ENCODE peak calls at places on chromosomes 6 and 20, in eight cellular contexts. K is right cardiac atrium, H is fibroblast of the aortic adventitia, M is BJ, P is heart left ventricle, Z is astrocyte of the cerebellum, J is adipocyte, A is GM23248. D is an unnamed sample.
A peak's percentile ranks its signal among the peaks of the same experiment; 100 is the strongest.

GRCh38 chr6:145206247-145206907 is 528.9 kb downstream of the EPM2A start:
- DNase-seq in K (no peak), H (peak; percentile 78), M (peak; percentile 94), P (no peak), Z (no peak), J (peak; percentile 82), A (peak; percentile 80), D (peak; percentile 24)

GRCh38 chr20:62702886-62703852 is 5.5 kb upstream of the NTSR1 start:
- DNase-seq in K (no peak), H (peak; percentile 91), M (peak; percentile 67), P (peak; percentile 44), Z (peak; percentile 47), J (peak; percentile 87), A (peak; percentile 96), D (peak; percentile 53)

GRCh38 chr6:122726649-122727048 is 52.9 kb upstream of the FABP7 start:
- DNase-seq in K (no peak), H (peak; percentile 46), M (no peak), P (no peak), Z (no peak), J (peak; percentile 27), A (peak; percentile 52), D (no peak)

GRCh38 chr6:43313813-43314212 is 5.2 kb upstream of the CRIP3 start:
- DNase-seq in K (no peak), H (no peak), M (no peak), P (no peak), Z (no peak), J (no peak), A (no peak), D (no peak)

GRCh38 chr20:513429-513828 is 30.2 kb downstream of the CSNK2A1 start:
- DNase-seq in K (no peak), H (peak; percentile 18), M (no peak), P (no peak), Z (no peak), J (no peak), A (peak; percentile 55), D (no peak)

GRCh38 chr6:100554228-100554627 is 89.5 kb upstream of the SIM1 start:
- DNase-seq in K (no peak), H (no peak), M (no peak), P (no peak), Z (no peak), J (no peak), A (no peak), D (no peak)

GRCh38 chr6:34592208-34592952 is 36.3 kb upstream of the SPDEF start:
- DNase-seq in K (no peak), H (no peak), M (no peak), P (no peak), Z (no peak), J (no peak), A (no peak), D (no peak)

GRCh38 chr20:15079594-15080340 is 742.4 kb upstream of the FLRT3 start:
- DNase-seq in K (no peak), H (no peak), M (no peak), P (no peak), Z (no peak), J (no peak), A (no peak), D (no peak)

GRCh38 chr20:8209061-8209460 is 77.0 kb downstream of the PLCB1 start:
- DNase-seq in K (no peak), H (peak; percentile 43), M (no peak), P (no peak), Z (no peak), J (peak; percentile 44), A (peak; percentile 7), D (no peak)

GRCh38 chr20:54063998-54064676 is 6.3 kb downstream of the BCAS1 start:
- DNase-seq in K (no peak), H (no peak), M (no peak), P (no peak), Z (no peak), J (no peak), A (no peak), D (no peak)

GRCh38 chr6:47733879-47734558 is 35.6 kb downstream of the ADGRF4 start:
- DNase-seq in K (no peak), H (no peak), M (no peak), P (no peak), Z (no peak), J (peak; percentile 34), A (peak; percentile 4), D (no peak)

GRCh38 chr6:27312146-27312949 is at the start of gene POM121L2:
- DNase-seq in K (peak; percentile 31), H (peak; percentile 30), M (no peak), P (no peak), Z (no peak), J (peak; percentile 68), A (peak; percentile 62), D (no peak)

GRCh38 chr6:118509009-118509617 is 39.0 kb upstream of the PLN start:
- DNase-seq in K (no peak), H (peak; percentile 52), M (no peak), P (no peak), Z (peak; percentile 33), J (peak; percentile 70), A (peak; percentile 58), D (peak; percentile 7)

GRCh38 chr20:1855113-1855512 is 40.1 kb upstream of the SIRPA start:
- DNase-seq in K (no peak), H (no peak), M (no peak), P (no peak), Z (no peak), J (no peak), A (no peak), D (no peak)

GRCh38 chr6:143164565-143165105 is 103.9 kb downstream of the AIG1 start:
- DNase-seq in K (no peak), H (no peak), M (no peak), P (no peak), Z (no peak), J (no peak), A (no peak), D (no peak)

GRCh38 chr6:50610562-50610961 is 102.8 kb upstream of the TFAP2D start:
- DNase-seq in K (no peak), H (no peak), M (no peak), P (no peak), Z (no peak), J (no peak), A (peak; percentile 24), D (no peak)

GRCh38 chr20:41927655-41928054 is 309.5 kb upstream of the CHD6 start:
- DNase-seq in K (no peak), H (no peak), M (no peak), P (no peak), Z (no peak), J (no peak), A (no peak), D (no peak)

GRCh38 chr6:166005846-166006592 is 161.6 kb downstream of the TBXT start:
- DNase-seq in K (peak; percentile 79), H (peak; percentile 90), M (no peak), P (peak; percentile 80), Z (peak; percentile 74), J (no peak), A (peak; percentile 80), D (peak; percentile 82)

DNA sequence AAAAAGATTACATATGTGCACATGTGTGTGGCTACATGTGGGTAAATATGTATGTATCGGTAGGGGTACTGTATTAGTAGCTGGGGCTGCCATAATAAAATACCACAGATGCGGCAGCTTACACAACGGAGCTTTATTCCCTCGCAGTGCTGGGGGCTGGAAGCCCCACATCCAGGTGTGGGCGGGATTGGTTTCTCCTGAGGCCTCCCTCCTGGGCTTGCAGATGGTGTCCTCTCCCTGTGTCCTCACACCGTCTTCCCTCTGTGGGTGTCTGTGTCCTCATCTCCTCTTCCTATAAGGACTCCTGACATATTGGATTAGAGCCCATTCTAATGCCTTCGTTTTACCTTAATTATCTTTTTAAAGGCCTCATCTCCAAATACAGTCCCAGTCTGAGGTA is 97.7 kb downstream of the LY86 start:
- DNase-seq in K (no peak), H (no peak), M (no peak), P (no peak), Z (no peak), J (no peak), A (no peak), D (no peak)
- H3K4me3 ChIP-seq in K (no peak overlapping the region), H (no peak overlapping the region), M (no peak overlapping the region), P (no peak overlapping the region), Z (no peak overlapping the region), J (no peak overlapping the region), A (no peak overlapping the region), D (no peak overlapping the region)

GRCh38 chr6:85363870-85364269 is 86.0 kb upstream of the NT5E start:
- DNase-seq in K (no peak), H (no peak), M (no peak), P (no peak), Z (no peak), J (no peak), A (no peak), D (no peak)
- H3K4me3 ChIP-seq in K (no peak overlapping the region), H (no peak overlapping the region), M (no peak overlapping the region), P (no peak overlapping the region), Z (no peak overlapping the region), J (no peak overlapping the region), A (no peak overlapping the region), D (no peak overlapping the region)

GRCh38 chr6:108565893-108566292 is 5.2 kb downstream of the FOXO3 start:
- DNase-seq in K (peak; percentile 42), H (peak; percentile 92), M (no peak), P (no peak), Z (no peak), J (peak; percentile 78), A (peak; percentile 91), D (peak; percentile 67)

GRCh38 chr6:108563292-108563691 is 2.6 kb downstream of the FOXO3 start:
- DNase-seq in K (no peak), H (no peak), M (no peak), P (no peak), Z (no peak), J (no peak), A (peak; percentile 13), D (no peak)

GRCh38 chr6:108566406-108566805 is 5.7 kb downstream of the FOXO3 start:
- DNase-seq in K (no peak), H (no peak), M (no peak), P (no peak), Z (no peak), J (no peak), A (no peak), D (no peak)

GRCh38 chr6:108564178-108564577 is 3.5 kb downstream of the FOXO3 start:
- DNase-seq in K (no peak), H (peak; percentile 97), M (peak; percentile 96), P (no peak), Z (peak; percentile 93), J (peak; percentile 86), A (peak; percentile 95), D (peak; percentile 92)

GRCh38 chr6:108565091-108565766 is 4.5 kb downstream of the FOXO3 start:
- DNase-seq in K (no peak), H (no peak), M (no peak), P (no peak), Z (no peak), J (no peak), A (peak; percentile 24), D (no peak)
- H3K4me3 ChIP-seq in K (no peak overlapping the region), H (peak overlapping the region; percentile 29), M (no peak overlapping the region), P (no peak overlapping the region), Z (no peak overlapping the region), J (peak overlapping the region; percentile 93), A (peak overlapping the region; percentile 57), D (peak overlapping the region; percentile 91)

GRCh38 chr6:121522265-121522664 is 86.8 kb downstream of the GJA1 start:
- DNase-seq in K (no peak), H (peak; percentile 95), M (peak; percentile 83), P (no peak), Z (peak; percentile 69), J (peak; percentile 89), A (peak; percentile 96), D (peak; percentile 94)
- H3K4me3 ChIP-seq in K (no peak overlapping the region), H (peak overlapping the region; percentile 26), M (peak overlapping the region; percentile 16), P (no peak overlapping the region), Z (no peak overlapping the region), J (peak overlapping the region; percentile 34), A (peak overlapping the region; percentile 67), D (no peak overlapping the region)

GRCh38 chr20:44646023-44646640 is 5.4 kb downstream of the ADA start:
- DNase-seq in K (no peak), H (no peak), M (no peak), P (no peak), Z (no peak), J (no peak), A (no peak), D (peak; percentile 16)
- H3K4me3 ChIP-seq in K (no peak overlapping the region), H (no peak overlapping the region), M (no peak overlapping the region), P (no peak overlapping the region), Z (no peak overlapping the region), J (no peak overlapping the region), A (no peak overlapping the region), D (no peak overlapping the region)

D was measured in skeletal muscle cell.